ENCODE peak calls at places on chromosomes 7 and 10, in ten cellular contexts. One of them, this sample, is unnamed.

GRCh38 chr7:157910446-157910845 is 573.6 kb downstream of the DNAJB6 start:
- DNase-seq in ELR: no peak
- DNase-seq in pancreas: no peak
- DNase-seq in neural crest cell: no peak
- DNase-seq in endodermal cell: peak; percentile 24
- DNase-seq in T-helper 2 cell: no peak
- DNase-seq in lower lobe of right lung: peak; percentile 22
- DNase-seq in NCI-H2171: peak; percentile 87
- DNase-seq in HFFc6: no peak
- DNase-seq in bronchial epithelial cell: no peak
- DNase-seq in this sample: no peak

GRCh38 chr10:22473459-22473858 is 128.2 kb downstream of the SPAG6 start:
- DNase-seq in ELR: no peak
- DNase-seq in pancreas: no peak
- DNase-seq in neural crest cell: no peak
- DNase-seq in endodermal cell: no peak
- DNase-seq in T-helper 2 cell: no peak
- DNase-seq in lower lobe of right lung: no peak
- DNase-seq in NCI-H2171: no peak
- DNase-seq in HFFc6: no peak
- DNase-seq in bronchial epithelial cell: no peak
- DNase-seq in this sample: no peak

GRCh38 chr10:29501692-29502091 is 133.1 kb downstream of the SVIL start:
- DNase-seq in ELR: peak; percentile 96
- DNase-seq in pancreas: no peak
- DNase-seq in neural crest cell: no peak
- DNase-seq in endodermal cell: no peak
- DNase-seq in T-helper 2 cell: no peak
- DNase-seq in lower lobe of right lung: no peak
- DNase-seq in NCI-H2171: no peak
- DNase-seq in HFFc6: peak; percentile 84
- DNase-seq in bronchial epithelial cell: peak; percentile 92
- DNase-seq in this sample: peak; percentile 94

GRCh38 chr10:86642499-86642898 is 11.8 kb upstream of the OPN4 start:
- DNase-seq in ELR: peak; percentile 73
- DNase-seq in pancreas: no peak
- DNase-seq in neural crest cell: no peak
- DNase-seq in endodermal cell: no peak
- DNase-seq in T-helper 2 cell: no peak
- DNase-seq in lower lobe of right lung: no peak
- DNase-seq in NCI-H2171: no peak
- DNase-seq in HFFc6: peak; percentile 45
- DNase-seq in bronchial epithelial cell: peak; percentile 76
- DNase-seq in this sample: peak; percentile 39

GRCh38 chr10:7988985-7989384 is 65.5 kb upstream of the GATA3 start:
- DNase-seq in ELR: peak; percentile 6
- DNase-seq in pancreas: no peak
- DNase-seq in neural crest cell: no peak
- DNase-seq in endodermal cell: peak; percentile 58
- DNase-seq in T-helper 2 cell: no peak
- DNase-seq in lower lobe of right lung: no peak
- DNase-seq in NCI-H2171: no peak
- DNase-seq in HFFc6: no peak
- DNase-seq in bronchial epithelial cell: no peak
- DNase-seq in this sample: no peak

GRCh38 chr10:71217266-71218045 is 5.1 kb downstream of the UNC5B start:
- DNase-seq in ELR: peak; percentile 29
- DNase-seq in pancreas: no peak
- DNase-seq in neural crest cell: no peak
- DNase-seq in endodermal cell: peak; percentile 89
- DNase-seq in T-helper 2 cell: no peak
- DNase-seq in lower lobe of right lung: no peak
- DNase-seq in NCI-H2171: no peak
- DNase-seq in HFFc6: no peak
- DNase-seq in bronchial epithelial cell: peak; percentile 34
- DNase-seq in this sample: no peak

GRCh38 chr10:132570771-132571564 is 33.4 kb downstream of the INPP5A start:
- DNase-seq in ELR: no peak
- DNase-seq in pancreas: no peak
- DNase-seq in neural crest cell: no peak
- DNase-seq in endodermal cell: peak; percentile 61
- DNase-seq in T-helper 2 cell: no peak
- DNase-seq in lower lobe of right lung: no peak
- DNase-seq in NCI-H2171: no peak
- DNase-seq in HFFc6: no peak
- DNase-seq in bronchial epithelial cell: peak; percentile 76
- DNase-seq in this sample: no peak

GRCh38 chr10:27743736-27744477 is 1.7 kb downstream of the MKX start:
- DNase-seq in ELR: peak; percentile 36
- DNase-seq in pancreas: peak; percentile 13
- DNase-seq in neural crest cell: no peak
- DNase-seq in endodermal cell: peak; percentile 79
- DNase-seq in T-helper 2 cell: no peak
- DNase-seq in lower lobe of right lung: no peak
- DNase-seq in NCI-H2171: no peak
- DNase-seq in HFFc6: no peak
- DNase-seq in bronchial epithelial cell: no peak
- DNase-seq in this sample: peak; percentile 9

GRCh38 chr7:131045526-131045925 is 282.1 kb upstream of the MKLN1 start:
- DNase-seq in ELR: no peak
- DNase-seq in pancreas: no peak
- DNase-seq in neural crest cell: no peak
- DNase-seq in endodermal cell: peak; percentile 11
- DNase-seq in T-helper 2 cell: no peak
- DNase-seq in lower lobe of right lung: no peak
- DNase-seq in NCI-H2171: no peak
- DNase-seq in HFFc6: no peak
- DNase-seq in bronchial epithelial cell: no peak
- DNase-seq in this sample: no peak

GRCh38 chr7:51161937-51162336 is 154.7 kb downstream of the COBL start:
- DNase-seq in ELR: no peak
- DNase-seq in pancreas: no peak
- DNase-seq in neural crest cell: no peak
- DNase-seq in endodermal cell: no peak
- DNase-seq in T-helper 2 cell: no peak
- DNase-seq in lower lobe of right lung: no peak
- DNase-seq in NCI-H2171: no peak
- DNase-seq in HFFc6: no peak
- DNase-seq in bronchial epithelial cell: no peak
- DNase-seq in this sample: no peak

GRCh38 chr10:33195608-33196376 is 138.7 kb downstream of the NRP1 start:
- DNase-seq in ELR: peak; percentile 43
- DNase-seq in pancreas: no peak
- DNase-seq in neural crest cell: no peak
- DNase-seq in endodermal cell: no peak
- DNase-seq in T-helper 2 cell: no peak
- DNase-seq in lower lobe of right lung: no peak
- DNase-seq in NCI-H2171: no peak
- DNase-seq in HFFc6: no peak
- DNase-seq in bronchial epithelial cell: no peak
- DNase-seq in this sample: peak; percentile 34

GRCh38 chr7:157674715-157675426 is 338.1 kb downstream of the DNAJB6 start:
- DNase-seq in ELR: no peak
- DNase-seq in pancreas: peak; percentile 6
- DNase-seq in neural crest cell: no peak
- DNase-seq in endodermal cell: peak; percentile 17
- DNase-seq in T-helper 2 cell: no peak
- DNase-seq in lower lobe of right lung: no peak
- DNase-seq in NCI-H2171: no peak
- DNase-seq in HFFc6: no peak
- DNase-seq in bronchial epithelial cell: no peak
- DNase-seq in this sample: no peak

GRCh38 chr10:73838827-73839226 is 27.4 kb upstream of the NDST2 start:
- DNase-seq in ELR: peak; percentile 70
- DNase-seq in pancreas: no peak
- DNase-seq in neural crest cell: no peak
- DNase-seq in endodermal cell: no peak
- DNase-seq in T-helper 2 cell: no peak
- DNase-seq in lower lobe of right lung: no peak
- DNase-seq in NCI-H2171: no peak
- DNase-seq in HFFc6: no peak
- DNase-seq in bronchial epithelial cell: peak; percentile 67
- DNase-seq in this sample: no peak

GRCh38 chr7:22549667-22550513 is 49.9 kb upstream of the STEAP1B start:
- DNase-seq in ELR: peak; percentile 55
- DNase-seq in pancreas: no peak
- DNase-seq in neural crest cell: peak; percentile 34
- DNase-seq in endodermal cell: peak; percentile 96
- DNase-seq in T-helper 2 cell: no peak
- DNase-seq in lower lobe of right lung: no peak
- DNase-seq in NCI-H2171: peak; percentile 16
- DNase-seq in HFFc6: peak; percentile 32
- DNase-seq in bronchial epithelial cell: peak; percentile 26
- DNase-seq in this sample: no peak

GRCh38 chr7:665751-666453 is 60.6 kb upstream of the DNAAF5 start:
- DNase-seq in ELR: no peak
- DNase-seq in pancreas: no peak
- DNase-seq in neural crest cell: no peak
- DNase-seq in endodermal cell: peak; percentile 81
- DNase-seq in T-helper 2 cell: no peak
- DNase-seq in lower lobe of right lung: no peak
- DNase-seq in NCI-H2171: no peak
- DNase-seq in HFFc6: no peak
- DNase-seq in bronchial epithelial cell: no peak
- DNase-seq in this sample: no peak